ENCODE peak calls at places on chromosomes 12 and 14, in seven cellular contexts. One of them, this sample, is unnamed.

GRCh38 chr12:71947645-71948105 is 9.0 kb downstream of the TPH2 start:
- ATAC-seq in GM23338: peak; percentile 88
- ATAC-seq in right cardiac atrium: no peak
- ATAC-seq in RWPE2: peak; percentile 71
- ATAC-seq in upper lobe of left lung: peak; percentile 81
- ATAC-seq in foreskin keratinocyte: peak; percentile 91
- ATAC-seq in heart right ventricle: no peak
- ATAC-seq in this sample: peak; percentile 36

GRCh38 chr14:72788255-72788654 is 105.6 kb downstream of the DPF3 start:
- ATAC-seq in GM23338: no peak
- ATAC-seq in right cardiac atrium: no peak
- ATAC-seq in heart right ventricle: no peak
- ATAC-seq in RWPE2: no peak
- ATAC-seq in upper lobe of left lung: no peak
- ATAC-seq in foreskin keratinocyte: no peak
- ATAC-seq in this sample: no peak

GRCh38 chr14:86124328-86124727 is 594.4 kb downstream of the FLRT2 start:
- ATAC-seq in heart right ventricle: no peak
- ATAC-seq in GM23338: no peak
- ATAC-seq in right cardiac atrium: no peak
- ATAC-seq in foreskin keratinocyte: no peak
- ATAC-seq in upper lobe of left lung: no peak
- ATAC-seq in RWPE2: no peak
- ATAC-seq in this sample: no peak

GRCh38 chr14:63902375-63902976 is 49.7 kb downstream of the SYNE2 start:
- ATAC-seq in foreskin keratinocyte: no peak
- ATAC-seq in right cardiac atrium: no peak
- ATAC-seq in RWPE2: no peak
- ATAC-seq in GM23338: peak; percentile 46
- ATAC-seq in upper lobe of left lung: no peak
- ATAC-seq in heart right ventricle: no peak
- ATAC-seq in this sample: no peak

GRCh38 chr14:94907626-94908261 is 137.8 kb upstream of the GSC start:
- ATAC-seq in right cardiac atrium: peak; percentile 55
- ATAC-seq in RWPE2: no peak
- ATAC-seq in foreskin keratinocyte: no peak
- ATAC-seq in GM23338: peak; percentile 36
- ATAC-seq in upper lobe of left lung: no peak
- ATAC-seq in heart right ventricle: no peak
- ATAC-seq in this sample: no peak

GRCh38 chr12:12467701-12468218 is 94.9 kb downstream of the DUSP16 start:
- ATAC-seq in RWPE2: no peak
- ATAC-seq in foreskin keratinocyte: no peak
- ATAC-seq in heart right ventricle: peak; percentile 54
- ATAC-seq in upper lobe of left lung: peak; percentile 54
- ATAC-seq in GM23338: no peak
- ATAC-seq in right cardiac atrium: no peak
- ATAC-seq in this sample: no peak

GRCh38 chr14:55448146-55448614 is 7.8 kb upstream of the TBPL2 start:
- ATAC-seq in GM23338: no peak
- ATAC-seq in RWPE2: peak; percentile 94
- ATAC-seq in foreskin keratinocyte: peak; percentile 94
- ATAC-seq in upper lobe of left lung: no peak
- ATAC-seq in right cardiac atrium: peak; percentile 92
- ATAC-seq in heart right ventricle: peak; percentile 75
- ATAC-seq in this sample: peak; percentile 78

GRCh38 chr14:37413050-37413449 is 182.0 kb downstream of the FOXA1 start:
- ATAC-seq in upper lobe of left lung: no peak
- ATAC-seq in heart right ventricle: no peak
- ATAC-seq in RWPE2: no peak
- ATAC-seq in foreskin keratinocyte: no peak
- ATAC-seq in right cardiac atrium: no peak
- ATAC-seq in GM23338: no peak
- ATAC-seq in this sample: no peak

GRCh38 chr14:23174266-23174665 is 9.2 kb downstream of the SLC7A8 start:
- ATAC-seq in foreskin keratinocyte: no peak
- ATAC-seq in right cardiac atrium: no peak
- ATAC-seq in GM23338: no peak
- ATAC-seq in RWPE2: peak; percentile 25
- ATAC-seq in upper lobe of left lung: no peak
- ATAC-seq in heart right ventricle: no peak
- ATAC-seq in this sample: peak; percentile 83

GRCh38 chr14:51616724-51617409 is 34.8 kb upstream of the FRMD6 start:
- ATAC-seq in RWPE2: peak; percentile 93
- ATAC-seq in heart right ventricle: peak; percentile 50
- ATAC-seq in right cardiac atrium: no peak
- ATAC-seq in upper lobe of left lung: peak; percentile 63
- ATAC-seq in GM23338: no peak
- ATAC-seq in foreskin keratinocyte: peak; percentile 76
- ATAC-seq in this sample: peak; percentile 39

GRCh38 chr14:105146976-105147700 is 21.4 kb downstream of the JAG2 start:
- ATAC-seq in heart right ventricle: no peak
- ATAC-seq in upper lobe of left lung: no peak
- ATAC-seq in right cardiac atrium: no peak
- ATAC-seq in foreskin keratinocyte: no peak
- ATAC-seq in GM23338: no peak
- ATAC-seq in RWPE2: no peak
- ATAC-seq in this sample: no peak

GRCh38 chr12:62933220-62933870 is 1.6 kb downstream of the PPM1H start:
- ATAC-seq in right cardiac atrium: peak; percentile 84
- ATAC-seq in GM23338: peak; percentile 75
- ATAC-seq in heart right ventricle: peak; percentile 70
- ATAC-seq in foreskin keratinocyte: no peak
- ATAC-seq in RWPE2: no peak
- ATAC-seq in upper lobe of left lung: no peak
- ATAC-seq in this sample: no peak

GRCh38 chr12:6450869-6451347 is 934 bp upstream of the TAPBPL start:
- ATAC-seq in foreskin keratinocyte: no peak
- ATAC-seq in right cardiac atrium: peak; percentile 12
- ATAC-seq in RWPE2: no peak
- ATAC-seq in heart right ventricle: peak; percentile 8
- ATAC-seq in upper lobe of left lung: no peak
- ATAC-seq in GM23338: peak; percentile 76
- ATAC-seq in this sample: no peak

GRCh38 chr14:56211124-56211523 is 92.9 kb downstream of the PELI2 start:
- ATAC-seq in RWPE2: no peak
- ATAC-seq in upper lobe of left lung: no peak
- ATAC-seq in heart right ventricle: no peak
- ATAC-seq in right cardiac atrium: no peak
- ATAC-seq in GM23338: no peak
- ATAC-seq in foreskin keratinocyte: no peak
- ATAC-seq in this sample: no peak

GRCh38 chr12:122501489-122501989 is 807 bp upstream of the ZCCHC8 start:
- ATAC-seq in foreskin keratinocyte: no peak
- ATAC-seq in right cardiac atrium: no peak
- ATAC-seq in RWPE2: no peak
- ATAC-seq in GM23338: no peak
- ATAC-seq in heart right ventricle: no peak
- ATAC-seq in upper lobe of left lung: no peak
- ATAC-seq in this sample: no peak

GRCh38 chr12:39628836-39629235 is 9.2 kb upstream of the ABCD2 start:
- ATAC-seq in RWPE2: no peak
- ATAC-seq in heart right ventricle: no peak
- ATAC-seq in right cardiac atrium: no peak
- ATAC-seq in GM23338: no peak
- ATAC-seq in upper lobe of left lung: no peak
- ATAC-seq in foreskin keratinocyte: no peak
- ATAC-seq in this sample: no peak

GRCh38 chr12:42213954-42214426 is 24.1 kb downstream of the YAF2 start:
- ATAC-seq in upper lobe of left lung: peak; percentile 46
- ATAC-seq in foreskin keratinocyte: no peak
- ATAC-seq in heart right ventricle: peak; percentile 67
- ATAC-seq in GM23338: no peak
- ATAC-seq in RWPE2: no peak
- ATAC-seq in right cardiac atrium: peak; percentile 86
- ATAC-seq in this sample: peak; percentile 57

GRCh38 chr14:97036096-97036852 is 239.1 kb downstream of the VRK1 start:
- ATAC-seq in heart right ventricle: no peak
- ATAC-seq in upper lobe of left lung: no peak
- ATAC-seq in RWPE2: no peak
- ATAC-seq in foreskin keratinocyte: no peak
- ATAC-seq in right cardiac atrium: no peak
- ATAC-seq in GM23338: no peak
- ATAC-seq in this sample: no peak

GRCh38 chr12:77980782-77981181 is 150.1 kb downstream of the NAV3 start:
- ATAC-seq in right cardiac atrium: no peak
- ATAC-seq in upper lobe of left lung: no peak
- ATAC-seq in foreskin keratinocyte: no peak
- ATAC-seq in GM23338: no peak
- ATAC-seq in heart right ventricle: no peak
- ATAC-seq in RWPE2: no peak
- ATAC-seq in this sample: no peak

GRCh38 chr14:96165493-96166474 is 38.9 kb upstream of the BDKRB2 start:
- ATAC-seq in foreskin keratinocyte: no peak
- ATAC-seq in heart right ventricle: no peak
- ATAC-seq in RWPE2: no peak
- ATAC-seq in right cardiac atrium: no peak
- ATAC-seq in upper lobe of left lung: no peak
- ATAC-seq in GM23338: no peak
- ATAC-seq in this sample: peak; percentile 43

GRCh38 chr14:51744372-51745150 is 92.9 kb downstream of the FRMD6 start:
- ATAC-seq in RWPE2: no peak
- ATAC-seq in right cardiac atrium: no peak
- ATAC-seq in GM23338: no peak
- ATAC-seq in foreskin keratinocyte: no peak
- ATAC-seq in heart right ventricle: no peak
- ATAC-seq in upper lobe of left lung: no peak
- ATAC-seq in this sample: no peak

GRCh38 chr12:93198086-93198485 is 179.6 kb upstream of the NUDT4 start:
- ATAC-seq in right cardiac atrium: peak; percentile 56
- ATAC-seq in heart right ventricle: no peak
- ATAC-seq in upper lobe of left lung: no peak
- ATAC-seq in RWPE2: peak; percentile 92
- ATAC-seq in GM23338: no peak
- ATAC-seq in foreskin keratinocyte: no peak
- ATAC-seq in this sample: no peak

GRCh38 chr12:91396296-91396695 is 213.7 kb upstream of the DCN start:
- ATAC-seq in foreskin keratinocyte: no peak
- ATAC-seq in RWPE2: no peak
- ATAC-seq in GM23338: no peak
- ATAC-seq in right cardiac atrium: no peak
- ATAC-seq in heart right ventricle: no peak
- ATAC-seq in upper lobe of left lung: no peak
- ATAC-seq in this sample: no peak

GRCh38 chr12:117360222-117360550 is 1.2 kb downstream of the NOS1 start:
- ATAC-seq in right cardiac atrium: no peak
- ATAC-seq in GM23338: peak; percentile 13
- ATAC-seq in foreskin keratinocyte: peak; percentile 7
- ATAC-seq in RWPE2: no peak
- ATAC-seq in upper lobe of left lung: no peak
- ATAC-seq in heart right ventricle: no peak
- ATAC-seq in this sample: no peak

GRCh38 chr12:117360551-117361311 is 695 bp downstream of the NOS1 start:
- ATAC-seq in upper lobe of left lung: no peak
- ATAC-seq in right cardiac atrium: peak; percentile 24
- ATAC-seq in GM23338: peak; percentile 68
- ATAC-seq in foreskin keratinocyte: peak; percentile 23
- ATAC-seq in RWPE2: peak; percentile 37
- ATAC-seq in heart right ventricle: no peak
- ATAC-seq in this sample: no peak

GRCh38 chr12:117361905-117362304 is 479 bp upstream of the NOS1 start:
- ATAC-seq in heart right ventricle: no peak
- ATAC-seq in upper lobe of left lung: no peak
- ATAC-seq in GM23338: no peak
- ATAC-seq in right cardiac atrium: no peak
- ATAC-seq in RWPE2: no peak
- ATAC-seq in foreskin keratinocyte: no peak
- ATAC-seq in this sample: no peak

GRCh38 chr12:117362391-117362790 is 965 bp upstream of the NOS1 start:
- ATAC-seq in upper lobe of left lung: no peak
- ATAC-seq in foreskin keratinocyte: no peak
- ATAC-seq in RWPE2: no peak
- ATAC-seq in right cardiac atrium: no peak
- ATAC-seq in GM23338: no peak
- ATAC-seq in heart right ventricle: no peak
- ATAC-seq in this sample: no peak

DNA sequence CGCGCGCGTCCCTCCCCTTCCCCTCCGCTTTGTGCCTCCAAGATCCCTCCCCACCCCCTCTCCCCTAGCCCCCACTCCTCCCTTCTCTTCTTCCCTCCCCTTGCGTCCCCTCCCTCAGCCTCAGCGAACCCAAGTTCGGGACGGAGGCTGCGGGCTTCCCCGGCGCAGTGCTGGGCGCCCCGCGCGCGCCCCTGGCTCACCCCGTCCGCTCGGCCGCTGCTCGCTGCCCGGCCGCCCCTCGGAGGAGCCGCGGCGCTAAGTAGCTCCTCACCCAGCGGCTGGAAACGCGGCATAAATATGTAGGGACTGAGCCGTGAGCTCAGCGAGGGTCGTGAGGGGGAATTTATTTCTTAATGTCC is at the start of gene NOS1:
- ATAC-seq in RWPE2: peak; percentile 30
- ATAC-seq in GM23338: peak; percentile 64
- ATAC-seq in right cardiac atrium: no peak
- ATAC-seq in upper lobe of left lung: no peak
- ATAC-seq in heart right ventricle: no peak
- ATAC-seq in foreskin keratinocyte: peak; percentile 1
- ATAC-seq in this sample: no peak
- H3K27me3 ChIP-seq in RWPE2: peaks cover 19% of the 10 kb centered on the region
- H3K27me3 ChIP-seq in GM23338: peaks cover 73% of the 10 kb centered on the region
- H3K27me3 ChIP-seq in right cardiac atrium: no peaks in the 10 kb centered on the region
- H3K27me3 ChIP-seq in upper lobe of left lung: peaks cover 18% of the 10 kb centered on the region
- H3K27me3 ChIP-seq in heart right ventricle: peaks cover 92% of the 10 kb centered on the region
- H3K27me3 ChIP-seq in foreskin keratinocyte: peaks cover 60% of the 10 kb centered on the region
- H3K27me3 ChIP-seq in this sample: peaks cover 97% of the 10 kb centered on the region

GRCh38 chr14:104139460-104140212 is 1.2 kb downstream of the KIF26A start:
- ATAC-seq in GM23338: peak; percentile 1
- ATAC-seq in right cardiac atrium: no peak
- ATAC-seq in foreskin keratinocyte: no peak
- ATAC-seq in heart right ventricle: peak; percentile 3
- ATAC-seq in RWPE2: no peak
- ATAC-seq in upper lobe of left lung: no peak
- ATAC-seq in this sample: no peak
- H3K27me3 ChIP-seq in GM23338: peaks cover 27% of the 10 kb centered on the region
- H3K27me3 ChIP-seq in right cardiac atrium: no peaks in the 10 kb centered on the region
- H3K27me3 ChIP-seq in foreskin keratinocyte: peaks cover 53% of the 10 kb centered on the region
- H3K27me3 ChIP-seq in heart right ventricle: peaks cover 50% of the 10 kb centered on the region
- H3K27me3 ChIP-seq in RWPE2: peaks cover 64% of the 10 kb centered on the region
- H3K27me3 ChIP-seq in upper lobe of left lung: peaks cover 34% of the 10 kb centered on the region
- H3K27me3 ChIP-seq in this sample: peaks cover 78% of the 10 kb centered on the region

DNA sequence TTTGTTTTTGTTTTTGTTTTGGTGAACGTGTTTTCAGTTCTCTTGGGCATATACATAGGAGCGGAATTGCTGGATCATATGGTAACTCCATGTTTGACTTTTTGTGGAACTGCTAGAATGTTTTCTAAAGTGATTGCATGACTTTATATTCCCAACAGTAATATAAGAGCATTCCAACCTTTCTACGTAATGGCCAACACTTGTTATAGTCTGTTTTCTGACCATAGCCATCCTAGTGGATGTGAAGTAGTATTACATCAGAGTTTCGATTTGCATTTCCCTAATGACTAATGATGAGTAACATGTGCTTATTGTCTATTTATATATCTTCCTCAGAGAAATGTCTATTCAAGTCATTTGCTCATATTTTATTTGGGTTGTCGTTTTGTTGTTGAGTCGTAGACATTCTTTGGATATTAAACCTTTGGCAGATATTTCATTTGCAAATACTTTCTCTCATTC is 268.7 kb downstream of the AEBP2 start:
- ATAC-seq in upper lobe of left lung: no peak
- ATAC-seq in RWPE2: no peak
- ATAC-seq in GM23338: no peak
- ATAC-seq in heart right ventricle: no peak
- ATAC-seq in right cardiac atrium: no peak
- ATAC-seq in foreskin keratinocyte: peak; percentile 87
- ATAC-seq in this sample: no peak
- H3K27me3 ChIP-seq in upper lobe of left lung: no peaks in the 10 kb centered on the region
- H3K27me3 ChIP-seq in RWPE2: no peaks in the 10 kb centered on the region
- H3K27me3 ChIP-seq in GM23338: no peaks in the 10 kb centered on the region
- H3K27me3 ChIP-seq in heart right ventricle: no peaks in the 10 kb centered on the region
- H3K27me3 ChIP-seq in right cardiac atrium: no peaks in the 10 kb centered on the region
- H3K27me3 ChIP-seq in foreskin keratinocyte: no peaks in the 10 kb centered on the region
- H3K27me3 ChIP-seq in this sample: no peaks in the 10 kb centered on the region

GRCh38 chr12:120365675-120366340 is 3.2 kb downstream of the MSI1 start:
- ATAC-seq in RWPE2: no peak
- ATAC-seq in foreskin keratinocyte: no peak
- ATAC-seq in upper lobe of left lung: peak; percentile 12
- ATAC-seq in heart right ventricle: no peak
- ATAC-seq in right cardiac atrium: no peak
- ATAC-seq in GM23338: no peak
- ATAC-seq in this sample: no peak
- H3K27me3 ChIP-seq in RWPE2: peaks cover 29% of the 10 kb centered on the region
- H3K27me3 ChIP-seq in foreskin keratinocyte: peaks cover 92% of the 10 kb centered on the region
- H3K27me3 ChIP-seq in upper lobe of left lung: peaks cover 39% of the 10 kb centered on the region
- H3K27me3 ChIP-seq in heart right ventricle: peaks cover 37% of the 10 kb centered on the region
- H3K27me3 ChIP-seq in right cardiac atrium: no peaks in the 10 kb centered on the region
- H3K27me3 ChIP-seq in GM23338: peaks cover 31% of the 10 kb centered on the region
- H3K27me3 ChIP-seq in this sample: peaks cover 46% of the 10 kb centered on the region

This sample was measured in gastroesophageal sphincter.